ENCODE peak calls at places on chromosomes 12 and 14, in four cellular contexts. Y, I, H and P are unnamed samples.

GRCh38 chr12:42180990-42181611 is 36.4 kb upstream of the GXYLT1 start:
- DNase-seq in Y (peak; percentile 60), I (no peak), H (no peak), P (peak; percentile 6)

GRCh38 chr12:19915392-19916192 is 452.7 kb upstream of the PDE3A start:
- DNase-seq in Y (peak; percentile 54), I (peak; percentile 95), H (no peak), P (peak; percentile 19)

GRCh38 chr12:123950476-123951169 is 22.0 kb downstream of the CCDC92 start:
- DNase-seq in Y (no peak), I (no peak), H (no peak), P (no peak)

GRCh38 chr14:85580536-85581165 is 50.7 kb downstream of the FLRT2 start:
- DNase-seq in Y (no peak), I (no peak), H (no peak), P (no peak)

GRCh38 chr12:10756194-10756593 is 33.1 kb upstream of the YBX3 start:
- DNase-seq in Y (no peak), I (no peak), H (no peak), P (no peak)

GRCh38 chr12:130666645-130667044 is 49.5 kb downstream of the RIMBP2 start:
- DNase-seq in Y (no peak), I (no peak), H (no peak), P (no peak)

GRCh38 chr12:88141425-88141773 is 489 bp downstream of the CEP290 start:
- DNase-seq in Y (no peak), I (no peak), H (no peak), P (no peak)

GRCh38 chr12:110501378-110501721 is 561 bp downstream of the VPS29 start:
- DNase-seq in Y (peak; percentile 15), I (peak; percentile 57), H (peak; percentile 26), P (peak; percentile 13)

GRCh38 chr12:58159941-58160340 is 218.6 kb downstream of the ATP23 start:
- DNase-seq in Y (no peak), I (no peak), H (no peak), P (no peak)

GRCh38 chr12:58171914-58172313 is 230.5 kb downstream of the ATP23 start:
- DNase-seq in Y (no peak), I (no peak), H (no peak), P (no peak)

GRCh38 chr12:27297576-27297975 is 35.1 kb upstream of the BMAL2 start:
- DNase-seq in Y (no peak), I (no peak), H (peak; percentile 3), P (no peak)

GRCh38 chr12:127450822-127451221 is 816.1 kb upstream of the TMEM132C start:
- DNase-seq in Y (no peak), I (no peak), H (no peak), P (no peak)

GRCh38 chr14:51458563-51458955 is 193.2 kb upstream of the FRMD6 start:
- DNase-seq in Y (peak; percentile 8), I (no peak), H (no peak), P (no peak)

GRCh38 chr12:111428081-111428727 is 22.5 kb downstream of the SH2B3 start:
- DNase-seq in Y (no peak), I (no peak), H (no peak), P (no peak)

GRCh38 chr14:70888681-70889175 is 18.5 kb upstream of the PCNX1 start:
- DNase-seq in Y (no peak), I (no peak), H (no peak), P (no peak)

GRCh38 chr12:130714591-130715149 is 1.4 kb downstream of the RIMBP2 start:
- DNase-seq in Y (no peak), I (no peak), H (no peak), P (no peak)